ENCODE peak calls at places on chromosomes 13 and 19, in four cellular contexts. U is GM12878, S is H1, M is HepG2. O is an unnamed sample.

GRCh38 chr19:18646535-18647370 is 9.9 kb downstream of the KLHL26 start:
- DNase-seq in U (no peak), S (no peak), M (no peak), O (no peak)

GRCh38 chr13:75440100-75440499 is 41.9 kb downstream of the TBC1D4 start:
- DNase-seq in U (no peak), S (no peak), M (peak), O (no peak)

GRCh38 chr19:13981988-13982501 is 24.1 kb downstream of the RFX1 start:
- DNase-seq in U (no peak), S (no peak), M (no peak), O (no peak)

GRCh38 chr13:59970847-59971246 is 192.9 kb downstream of the DIAPH3 start:
- DNase-seq in U (no peak), S (no peak), M (no peak), O (no peak)

GRCh38 chr13:59043016-59043415 is 1120.7 kb downstream of the DIAPH3 start:
- DNase-seq in U (no peak), S (no peak), M (no peak), O (no peak)

GRCh38 chr13:36888645-36889044 is 31.4 kb downstream of the SMAD9 start:
- DNase-seq in U (no peak), S (no peak), M (no peak), O (no peak)

GRCh38 chr19:3604987-3605343 is 1.7 kb downstream of the TBXA2R start:
- DNase-seq in U (peak), S (no peak), M (no peak), O (no peak)

GRCh38 chr13:76004411-76004810 is 368.3 kb downstream of the LMO7 start:
- DNase-seq in U (no peak), S (no peak), M (no peak), O (no peak)

GRCh38 chr13:34046457-34046856 is 228.5 kb downstream of the RFC3 start:
- DNase-seq in U (no peak), S (no peak), M (no peak), O (no peak)

GRCh38 chr13:58025821-58026220 is 394.3 kb downstream of the PCDH17 start:
- DNase-seq in U (no peak), S (no peak), M (no peak), O (no peak)

GRCh38 chr19:12867120-12868099 is 13.8 kb downstream of the DNASE2 start:
- DNase-seq in U (peak), S (peak), M (no peak), O (peak)

GRCh38 chr13:93450226-93450625 is 223.6 kb downstream of the GPC6 start:
- DNase-seq in U (no peak), S (no peak), M (no peak), O (no peak)

GRCh38 chr19:2922987-2923386 is 21.8 kb downstream of the ZNF77 start:
- DNase-seq in U (no peak), S (no peak), M (peak), O (peak)

GRCh38 chr19:33134571-33135041 is 2.7 kb downstream of the WDR88 start:
- DNase-seq in U (no peak), S (peak), M (no peak), O (peak)

GRCh38 chr13:60146491-60146890 is 17.2 kb downstream of the DIAPH3 start:
- DNase-seq in U (no peak), S (no peak), M (no peak), O (no peak)

GRCh38 chr13:26923824-26924605 is 163.4 kb upstream of the GPR12 start:
- DNase-seq in U (no peak), S (no peak), M (no peak), O (no peak)

GRCh38 chr19:11581740-11582139 is 4.3 kb upstream of the ACP5 start:
- DNase-seq in U (peak), S (no peak), M (no peak), O (peak)

GRCh38 chr13:113082198-113083021 is 23.2 kb upstream of the F7 start:
- DNase-seq in U (no peak), S (no peak), M (no peak), O (no peak)

GRCh38 chr13:113078895-113079720 is 26.5 kb upstream of the F7 start:
- DNase-seq in U (no peak), S (no peak), M (no peak), O (no peak)

GRCh38 chr13:113077953-113078894 is 27.4 kb upstream of the F7 start:
- DNase-seq in U (no peak), S (no peak), M (no peak), O (no peak)

GRCh38 chr13:113080901-113081521 is 24.6 kb upstream of the F7 start:
- DNase-seq in U (no peak), S (no peak), M (no peak), O (no peak)

GRCh38 chr13:113080361-113080831 is 25.2 kb upstream of the F7 start:
- DNase-seq in U (no peak), S (no peak), M (no peak), O (no peak)
- TF ChIP-seq ZNF274 in U (no peak), S (no peak), M (no peak), O (no peak)

GRCh38 chr19:46381346-46381745 is 32.0 kb downstream of the CCDC8 start:
- DNase-seq in U (no peak), S (no peak), M (no peak), O (no peak)
- TF ChIP-seq CBX5 in U (no peak), S (no peak), M (no peak), O (no peak)

GRCh38 chr19:56840452-56841193 is at the start of the genes PEG3 and ZIM2:
- DNase-seq in U (no peak), S (no peak), M (peak), O (no peak)
- TF ChIP-seq ZNF274 in U (no peak), S (no peak), M (no peak), O (no peak)

GRCh38 chr13:27973956-27974662 is 5.0 kb upstream of the CDX2 start:
- DNase-seq in U (no peak), S (no peak), M (no peak), O (no peak)

GRCh38 chr13:27977476-27978300 is 8.6 kb upstream of the CDX2 start:
- DNase-seq in U (no peak), S (peak), M (no peak), O (no peak)

GRCh38 chr13:27976362-27977177 is 7.5 kb upstream of the CDX2 start:
- DNase-seq in U (no peak), S (peak), M (no peak), O (no peak)

GRCh38 chr13:27973291-27973690 is 4.2 kb upstream of the CDX2 start:
- DNase-seq in U (no peak), S (no peak), M (no peak), O (no peak)

DNA sequence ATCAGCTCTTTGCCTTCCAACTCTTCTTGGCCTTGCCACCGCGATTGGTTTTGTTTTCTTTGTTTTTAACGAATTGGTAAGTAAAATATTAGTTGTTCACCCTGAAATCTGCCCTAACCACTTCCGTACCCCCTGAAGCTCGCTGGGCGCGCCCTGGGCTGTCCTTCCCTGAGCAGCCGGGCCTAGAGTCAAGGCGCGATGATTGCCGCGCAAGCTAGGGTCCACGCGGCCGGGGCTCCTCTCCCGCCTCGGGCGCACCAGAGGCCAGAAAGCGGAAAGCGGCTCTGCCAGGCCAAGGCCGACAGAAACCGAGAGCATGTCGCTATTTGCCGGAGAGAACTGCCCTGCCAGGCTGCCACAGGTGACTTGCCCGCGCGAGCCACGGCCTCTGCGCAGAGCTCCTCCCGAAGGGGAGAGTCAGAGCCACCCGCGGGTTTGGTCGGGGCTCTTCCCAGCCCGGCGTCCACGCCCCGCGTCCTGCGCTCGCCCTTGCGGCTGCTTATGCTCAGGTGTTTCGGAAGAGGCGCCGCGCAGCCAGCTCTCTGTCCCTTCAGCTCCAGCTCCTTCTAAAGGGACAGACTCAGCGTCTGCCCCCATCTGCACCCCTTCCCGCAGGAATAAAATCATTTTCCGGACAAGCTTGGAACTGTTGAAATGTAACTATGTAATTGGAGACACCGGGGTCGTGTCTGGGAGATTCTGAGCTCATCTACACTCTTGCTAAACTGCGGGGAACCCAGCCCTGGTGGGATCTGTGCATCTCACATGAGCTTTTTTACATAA is 6.7 kb upstream of the CDX2 start:
- DNase-seq in U (no peak), S (peak), M (no peak), O (no peak)
- TF ChIP-seq CBX5 in U (no peak), S (no peak), M (no peak), O (no peak)

DNA sequence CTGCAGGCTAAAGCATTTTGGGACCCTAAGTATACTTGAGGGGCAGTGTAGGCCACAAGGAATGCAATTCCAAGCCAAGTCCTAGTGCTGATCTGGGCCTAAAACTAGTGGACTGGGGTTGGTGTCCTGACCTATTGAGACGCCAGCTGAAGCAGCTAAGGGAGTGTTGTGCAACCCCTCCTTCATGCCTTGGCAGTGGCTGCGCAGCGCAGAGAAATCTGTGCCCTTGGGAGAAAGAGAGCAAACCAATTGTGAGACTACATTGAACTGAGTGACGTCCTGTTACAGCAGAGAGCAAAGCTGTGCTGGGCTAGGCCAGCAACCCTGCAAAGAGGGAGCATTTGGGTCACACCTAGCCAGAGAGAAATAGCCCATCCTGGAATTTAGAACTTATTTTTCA is 2715.0 kb upstream of the PCDH20 start:
- DNase-seq in U (no peak), S (no peak), M (no peak), O (no peak)
- TF ChIP-seq ZNF274 in U (no peak), S (no peak), M (no peak), O (no peak)